ENCODE peak calls at places on chromosomes 5 and 9, in ten cellular contexts. C, Y, X, W, G, F, U, Z, D and A are unnamed samples. For H4K20me1, the result is how much of the 10 kb centered on the place peaks cover.

GRCh38 chr5:170773031-170773985 is 10.2 kb upstream of the GABRP start:
- DNase-seq in C (no peak), Y (no peak), X (no peak), W (no peak), G (no peak), F (peak), U (no peak), Z (peak), D (no peak), A (no peak)

GRCh38 chr5:50751064-50751657 is 84.7 kb downstream of the PARP8 start:
- DNase-seq in C (peak), Y (peak), X (peak), W (peak), G (peak), F (peak), U (peak), Z (no peak), D (peak), A (peak)

GRCh38 chr9:714675-715074 is 126.8 kb upstream of the DMRT1 start:
- DNase-seq in C (no peak), Y (no peak), X (no peak), W (no peak), G (no peak), F (no peak), U (no peak), Z (no peak), D (no peak), A (no peak)

GRCh38 chr5:2892601-2893000 is 141.1 kb upstream of the IRX2 start:
- DNase-seq in C (no peak), Y (no peak), X (no peak), W (no peak), G (no peak), F (no peak), U (no peak), Z (peak), D (no peak), A (no peak)

GRCh38 chr9:113650207-113651131 is 186.9 kb downstream of the RGS3 start:
- DNase-seq in C (no peak), Y (peak), X (peak), W (no peak), G (peak), F (peak), U (no peak), Z (peak), D (peak), A (no peak)

GRCh38 chr5:3105172-3105571 is 353.7 kb upstream of the IRX2 start:
- DNase-seq in C (no peak), Y (no peak), X (no peak), W (no peak), G (no peak), F (no peak), U (no peak), Z (no peak), D (no peak), A (no peak)

GRCh38 chr9:114031948-114032688 is 46.0 kb downstream of the AMBP start:
- DNase-seq in C (no peak), Y (no peak), X (no peak), W (no peak), G (no peak), F (no peak), U (no peak), Z (peak), D (no peak), A (no peak)

GRCh38 chr9:135303280-135303647 is 176.3 kb upstream of the PPP1R26 start:
- DNase-seq in C (no peak), Y (no peak), X (no peak), W (no peak), G (no peak), F (no peak), U (peak), Z (no peak), D (no peak), A (no peak)

GRCh38 chr5:170576602-170577584 is 73.1 kb downstream of the KCNIP1 start:
- DNase-seq in C (no peak), Y (no peak), X (no peak), W (no peak), G (no peak), F (no peak), U (no peak), Z (no peak), D (no peak), A (no peak)

GRCh38 chr5:36606437-36607113 is at the start of gene SLC1A3:
- DNase-seq in C (no peak), Y (peak), X (peak), W (peak), G (peak), F (peak), U (peak), Z (peak), D (peak), A (peak)

GRCh38 chr9:21964925-21965385 is 29.2 kb downstream of the CDKN2A start:
- DNase-seq in C (peak), Y (no peak), X (peak), W (peak), G (peak), F (peak), U (peak), Z (peak), D (peak), A (no peak)

GRCh38 chr5:99033014-99033931 is 104.5 kb upstream of the CHD1 start:
- DNase-seq in C (no peak), Y (peak), X (peak), W (no peak), G (peak), F (no peak), U (peak), Z (no peak), D (peak), A (no peak)

GRCh38 chr9:113223963-113224362 is 2.6 kb downstream of the SLC31A1 start:
- DNase-seq in C (peak), Y (peak), X (peak), W (no peak), G (no peak), F (no peak), U (no peak), Z (no peak), D (peak), A (no peak)

GRCh38 chr5:38576442-38576841 is 20.0 kb upstream of the LIFR start:
- DNase-seq in C (no peak), Y (no peak), X (no peak), W (no peak), G (peak), F (no peak), U (no peak), Z (no peak), D (no peak), A (no peak)

GRCh38 chr5:33235304-33235703 is 205.5 kb upstream of the TARS1 start:
- DNase-seq in C (no peak), Y (no peak), X (peak), W (no peak), G (no peak), F (no peak), U (no peak), Z (no peak), D (no peak), A (no peak)

GRCh38 chr5:152142845-152143469 is 218.3 kb upstream of the GLRA1 start:
- DNase-seq in C (peak), Y (peak), X (peak), W (peak), G (peak), F (peak), U (peak), Z (peak), D (peak), A (peak)

GRCh38 chr5:179504191-179504590 is 46.2 kb upstream of the RUFY1 start:
- DNase-seq in C (no peak), Y (no peak), X (no peak), W (no peak), G (no peak), F (no peak), U (no peak), Z (no peak), D (no peak), A (no peak)

GRCh38 chr9:124016152-124017063 is 4.8 kb downstream of the LHX2 start:
- DNase-seq in C (no peak), Y (no peak), X (no peak), W (peak), G (no peak), F (no peak), U (no peak), Z (peak), D (no peak), A (no peak)

GRCh38 chr5:1182633-1183423 is 18.6 kb upstream of the SLC6A19 start:
- DNase-seq in C (no peak), Y (no peak), X (no peak), W (no peak), G (no peak), F (no peak), U (no peak), Z (no peak), D (no peak), A (no peak)

GRCh38 chr9:98159790-98160189 is 32.6 kb downstream of the CORO2A start:
- DNase-seq in C (no peak), Y (no peak), X (no peak), W (no peak), G (no peak), F (no peak), U (no peak), Z (no peak), D (no peak), A (no peak)

GRCh38 chr5:133565993-133566392 is 46.3 kb downstream of the FSTL4 start:
- DNase-seq in C (peak), Y (peak), X (peak), W (peak), G (peak), F (peak), U (peak), Z (no peak), D (peak), A (no peak)

GRCh38 chr9:74777136-74777879 is 110.4 kb downstream of the TRPM6 start:
- DNase-seq in C (peak), Y (peak), X (peak), W (peak), G (peak), F (peak), U (peak), Z (peak), D (peak), A (peak)

GRCh38 chr5:127203818-127204217 is 86.8 kb upstream of the MEGF10 start:
- DNase-seq in C (no peak), Y (peak), X (peak), W (no peak), G (peak), F (no peak), U (peak), Z (no peak), D (peak), A (no peak)

GRCh38 chr5:149932445-149933350 is 11.9 kb downstream of the PDE6A start:
- DNase-seq in C (no peak), Y (no peak), X (no peak), W (peak), G (peak), F (peak), U (no peak), Z (peak), D (no peak), A (no peak)

GRCh38 chr5:62964428-62964827 is 385.8 kb downstream of the LRRC70 start:
- DNase-seq in C (no peak), Y (no peak), X (no peak), W (no peak), G (no peak), F (no peak), U (no peak), Z (no peak), D (no peak), A (no peak)

GRCh38 chr5:156169495-156169894 is 157.5 kb upstream of the SGCD start:
- DNase-seq in C (no peak), Y (no peak), X (no peak), W (no peak), G (no peak), F (no peak), U (no peak), Z (no peak), D (no peak), A (no peak)

GRCh38 chr5:109191153-109191558 is 218.6 kb downstream of the PJA2 start:
- DNase-seq in C (no peak), Y (peak), X (peak), W (no peak), G (peak), F (no peak), U (peak), Z (no peak), D (peak), A (no peak)

GRCh38 chr9:89842267-89842768 is 237.5 kb downstream of the GADD45G start:
- DNase-seq in C (no peak), Y (no peak), X (no peak), W (no peak), G (no peak), F (no peak), U (no peak), Z (no peak), D (no peak), A (no peak)

GRCh38 chr5:50709471-50709870 is 43.0 kb downstream of the PARP8 start:
- DNase-seq in C (no peak), Y (peak), X (peak), W (no peak), G (no peak), F (no peak), U (no peak), Z (no peak), D (peak), A (no peak)

GRCh38 chr5:91386120-91386519 is 3.0 kb upstream of the ARRDC3 start:
- DNase-seq in C (no peak), Y (peak), X (no peak), W (no peak), G (no peak), F (no peak), U (no peak), Z (no peak), D (no peak), A (no peak)

GRCh38 chr9:7117676-7118561 is 360.1 kb downstream of the KDM4C start:
- DNase-seq in C (no peak), Y (peak), X (peak), W (no peak), G (peak), F (no peak), U (no peak), Z (no peak), D (peak), A (peak)

GRCh38 chr5:172280317-172280716 is 3.2 kb downstream of the UBTD2 start:
- DNase-seq in C (no peak), Y (no peak), X (no peak), W (no peak), G (no peak), F (no peak), U (no peak), Z (no peak), D (no peak), A (no peak)

GRCh38 chr5:172276214-172276613 is 7.3 kb downstream of the UBTD2 start:
- DNase-seq in C (no peak), Y (peak), X (peak), W (no peak), G (peak), F (no peak), U (no peak), Z (no peak), D (peak), A (no peak)

GRCh38 chr5:172274951-172275753 is 8.4 kb downstream of the UBTD2 start:
- DNase-seq in C (peak), Y (no peak), X (peak), W (no peak), G (no peak), F (no peak), U (no peak), Z (no peak), D (no peak), A (peak)

GRCh38 chr5:172280937-172281336 is 2.6 kb downstream of the UBTD2 start:
- DNase-seq in C (no peak), Y (peak), X (peak), W (no peak), G (peak), F (no peak), U (no peak), Z (no peak), D (peak), A (no peak)

DNA sequence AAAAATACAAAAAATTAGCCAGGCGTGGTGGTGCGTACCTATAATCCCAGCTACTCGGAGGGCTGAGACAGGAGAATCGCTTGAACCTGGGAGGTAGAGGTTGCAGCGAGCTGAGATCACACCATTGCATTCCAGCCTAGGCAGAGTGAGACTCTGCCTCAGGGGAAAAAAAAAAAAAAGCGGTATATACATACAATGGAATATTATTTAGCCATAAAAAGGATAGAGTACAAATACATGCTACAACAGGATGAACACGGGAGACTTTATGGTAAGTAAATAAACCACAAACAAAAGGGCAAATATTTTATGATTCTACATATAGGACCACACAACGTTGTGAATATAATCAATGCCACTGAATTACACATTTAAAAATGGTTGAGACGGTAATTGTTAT is 5.2 kb downstream of the UBTD2 start:
- DNase-seq in C (no peak), Y (no peak), X (no peak), W (no peak), G (no peak), F (no peak), U (no peak), Z (no peak), D (no peak), A (no peak)
- H4K20me1 ChIP-seq in C (under half), Y (half or more), X (under half), W (half or more), G (under half), F (half or more), U (under half), Z (under half), D (under half), A (under half)

GRCh38 chr9:109779711-109780452 is at the start of gene PALM2AKAP2:
- DNase-seq in C (no peak), Y (peak), X (peak), W (peak), G (peak), F (peak), U (peak), Z (peak), D (peak), A (no peak)
- H4K20me1 ChIP-seq in C (under half), Y (under half), X (under half), W (under half), G (under half), F (under half), U (under half), Z (under half), D (under half), A (under half)

DNA sequence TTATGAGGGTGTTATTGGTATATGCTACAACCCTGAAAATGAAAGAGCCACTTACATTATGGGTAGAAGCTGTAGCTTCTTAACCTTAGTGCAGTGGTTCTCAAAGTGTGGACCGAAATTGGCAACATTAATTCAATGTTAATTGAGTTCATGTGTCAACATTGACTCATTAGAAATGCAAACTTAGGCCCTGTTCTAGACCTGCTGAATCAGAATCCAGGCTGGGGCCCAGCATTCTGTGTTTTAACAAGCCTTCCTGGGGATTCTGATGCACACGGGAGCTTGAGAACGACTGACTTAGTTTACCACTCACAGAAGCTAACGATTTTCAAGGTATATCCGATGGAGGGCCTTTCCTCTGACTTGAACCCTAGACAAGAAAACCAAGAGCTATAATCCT is 7.3 kb downstream of the VLDLR start:
- DNase-seq in C (no peak), Y (no peak), X (no peak), W (no peak), G (no peak), F (no peak), U (no peak), Z (no peak), D (no peak), A (no peak)
- H4K20me1 ChIP-seq in C (under half), Y (under half), X (under half), W (under half), G (under half), F (half or more), U (under half), Z (under half), D (under half), A (under half)

GRCh38 chr5:153233933-153234332 is 256.5 kb upstream of the GRIA1 start:
- DNase-seq in C (no peak), Y (no peak), X (no peak), W (no peak), G (no peak), F (no peak), U (no peak), Z (no peak), D (no peak), A (no peak)
- H4K20me1 ChIP-seq in C (under half), Y (under half), X (under half), W (under half), G (under half), F (under half), U (under half), Z (under half), D (under half), A (under half)

DNA sequence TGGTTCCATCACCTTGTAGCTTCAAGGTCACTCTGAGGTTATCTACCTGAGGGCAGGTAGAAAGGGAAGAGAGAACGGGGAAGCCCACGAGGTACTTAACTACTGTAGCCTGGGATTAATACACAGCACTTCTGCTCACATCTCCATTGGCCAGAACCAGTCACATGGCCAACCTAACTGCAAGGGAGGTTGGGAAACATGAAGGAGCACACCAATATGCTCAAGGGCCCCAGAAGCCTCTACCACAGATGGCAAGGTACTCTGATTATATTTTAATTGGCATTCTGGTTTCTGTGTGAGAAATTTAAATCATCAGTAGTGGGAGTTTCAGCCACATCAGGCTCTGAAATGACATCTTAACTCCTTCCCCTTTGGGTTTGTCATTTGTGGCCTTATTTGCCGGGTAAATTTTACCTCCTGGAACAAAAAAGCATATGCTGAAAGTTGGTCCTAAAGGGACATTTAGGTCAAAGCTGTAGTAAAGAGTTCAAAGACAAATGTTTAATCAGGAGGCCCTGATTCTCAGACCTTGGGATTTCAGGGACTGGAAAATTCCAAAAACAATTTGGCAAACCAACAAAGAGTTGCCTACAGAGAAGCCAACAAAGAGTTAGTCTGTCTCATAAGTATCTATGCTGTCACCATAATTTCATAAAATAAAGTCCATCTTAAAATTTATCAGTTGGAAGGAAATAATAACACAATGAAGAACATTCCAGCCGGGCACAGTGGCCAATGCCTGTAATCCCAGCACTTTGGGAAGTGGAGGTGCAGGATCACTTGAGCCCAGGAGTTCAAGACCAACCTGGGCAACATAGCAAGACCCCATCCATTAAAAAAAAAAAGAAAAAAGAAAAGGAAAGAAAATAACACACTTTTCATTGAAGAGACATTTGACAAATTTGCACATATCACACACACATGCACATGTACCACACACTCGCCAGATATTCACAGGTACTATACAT is 13.8 kb upstream of the MVB12B start:
- DNase-seq in C (no peak), Y (no peak), X (no peak), W (no peak), G (no peak), F (no peak), U (no peak), Z (no peak), D (no peak), A (no peak)
- H4K20me1 ChIP-seq in C (under half), Y (under half), X (under half), W (under half), G (under half), F (under half), U (under half), Z (under half), D (under half), A (under half)

GRCh38 chr5:151128817-151129216 is 28.8 kb downstream of the ANXA6 start:
- DNase-seq in C (peak), Y (no peak), X (no peak), W (no peak), G (no peak), F (no peak), U (no peak), Z (no peak), D (no peak), A (no peak)
- H4K20me1 ChIP-seq in C (under half), Y (under half), X (under half), W (under half), G (under half), F (under half), U (under half), Z (under half), D (under half), A (under half)

GRCh38 chr9:131081868-131082267 is 14.5 kb upstream of the AIF1L start:
- DNase-seq in C (no peak), Y (no peak), X (no peak), W (no peak), G (no peak), F (no peak), U (no peak), Z (peak), D (no peak), A (no peak)
- H4K20me1 ChIP-seq in C (under half), Y (under half), X (under half), W (under half), G (under half), F (under half), U (under half), Z (under half), D (under half), A (under half)

GRCh38 chr5:10254686-10255085 is 4.6 kb downstream of the CCT5 start:
- DNase-seq in C (no peak), Y (no peak), X (no peak), W (no peak), G (no peak), F (no peak), U (no peak), Z (no peak), D (no peak), A (no peak)
- H4K20me1 ChIP-seq in C (half or more), Y (half or more), X (under half), W (half or more), G (half or more), F (half or more), U (under half), Z (under half), D (under half), A (under half)